ENCODE peak calls at places on chromosomes 11 and 22, in seven cellular contexts. One of them, this sample, is unnamed.
A peak's percentile ranks its signal among the peaks of the same experiment; 100 is the strongest.

GRCh38 chr22:40728731-40729189 is 49.5 kb downstream of the MCHR1 start:
- DNase-seq in PC-9: no peak
- DNase-seq in CD8-positive, alpha-beta memory T cell: peak; percentile 79
- DNase-seq in stomach: peak; percentile 62
- DNase-seq in keratinocyte: peak; percentile 89
- DNase-seq in neuronal stem cell: no peak
- DNase-seq in heart left ventricle: no peak
- DNase-seq in this sample: peak; percentile 60

GRCh38 chr11:65213322-65214211 is 31.8 kb downstream of the CAPN1 start:
- DNase-seq in PC-9: peak; percentile 87
- DNase-seq in CD8-positive, alpha-beta memory T cell: peak; percentile 58
- DNase-seq in stomach: peak; percentile 24
- DNase-seq in keratinocyte: no peak
- DNase-seq in neuronal stem cell: no peak
- DNase-seq in heart left ventricle: no peak
- DNase-seq in this sample: no peak

GRCh38 chr11:60389279-60389910 is 6.9 kb upstream of the MS4A14 start:
- DNase-seq in PC-9: no peak
- DNase-seq in CD8-positive, alpha-beta memory T cell: no peak
- DNase-seq in stomach: no peak
- DNase-seq in keratinocyte: no peak
- DNase-seq in neuronal stem cell: no peak
- DNase-seq in heart left ventricle: no peak
- DNase-seq in this sample: no peak

GRCh38 chr11:71266114-71266833 is 13.9 kb upstream of the SHANK2 start:
- DNase-seq in PC-9: peak; percentile 63
- DNase-seq in CD8-positive, alpha-beta memory T cell: no peak
- DNase-seq in stomach: peak; percentile 78
- DNase-seq in keratinocyte: no peak
- DNase-seq in neuronal stem cell: no peak
- DNase-seq in heart left ventricle: no peak
- DNase-seq in this sample: no peak

GRCh38 chr11:117823941-117824420 is 563 bp downstream of the FXYD2 start:
- DNase-seq in PC-9: no peak
- DNase-seq in CD8-positive, alpha-beta memory T cell: peak; percentile 48
- DNase-seq in stomach: no peak
- DNase-seq in keratinocyte: no peak
- DNase-seq in neuronal stem cell: no peak
- DNase-seq in heart left ventricle: peak; percentile 90
- DNase-seq in this sample: no peak

GRCh38 chr11:77346906-77347603 is 45.6 kb upstream of the GDPD4 start:
- DNase-seq in PC-9: no peak
- DNase-seq in CD8-positive, alpha-beta memory T cell: no peak
- DNase-seq in stomach: no peak
- DNase-seq in keratinocyte: no peak
- DNase-seq in neuronal stem cell: no peak
- DNase-seq in heart left ventricle: no peak
- DNase-seq in this sample: no peak

GRCh38 chr22:49505337-49506009 is 322.2 kb downstream of the BRD1 start:
- DNase-seq in PC-9: no peak
- DNase-seq in CD8-positive, alpha-beta memory T cell: no peak
- DNase-seq in stomach: no peak
- DNase-seq in keratinocyte: no peak
- DNase-seq in neuronal stem cell: no peak
- DNase-seq in heart left ventricle: no peak
- DNase-seq in this sample: no peak

GRCh38 chr11:44409071-44409470 is 99.1 kb upstream of the ALX4 start:
- DNase-seq in PC-9: no peak
- DNase-seq in CD8-positive, alpha-beta memory T cell: no peak
- DNase-seq in stomach: no peak
- DNase-seq in keratinocyte: no peak
- DNase-seq in neuronal stem cell: no peak
- DNase-seq in heart left ventricle: no peak
- DNase-seq in this sample: no peak

GRCh38 chr22:42077486-42078125 is 1.9 kb upstream of the SMDT1 start:
- DNase-seq in PC-9: no peak
- DNase-seq in CD8-positive, alpha-beta memory T cell: no peak
- DNase-seq in stomach: no peak
- DNase-seq in keratinocyte: no peak
- DNase-seq in neuronal stem cell: no peak
- DNase-seq in heart left ventricle: no peak
- DNase-seq in this sample: no peak

GRCh38 chr11:1038921-1039320 is 2.4 kb upstream of the MUC6 start:
- DNase-seq in PC-9: no peak
- DNase-seq in CD8-positive, alpha-beta memory T cell: no peak
- DNase-seq in stomach: no peak
- DNase-seq in keratinocyte: no peak
- DNase-seq in neuronal stem cell: no peak
- DNase-seq in heart left ventricle: no peak
- DNase-seq in this sample: no peak

GRCh38 chr11:34161812-34162506 is 56.5 kb downstream of the NAT10 start:
- DNase-seq in PC-9: peak; percentile 17
- DNase-seq in CD8-positive, alpha-beta memory T cell: peak; percentile 80
- DNase-seq in stomach: no peak
- DNase-seq in keratinocyte: no peak
- DNase-seq in neuronal stem cell: no peak
- DNase-seq in heart left ventricle: no peak
- DNase-seq in this sample: no peak

GRCh38 chr11:27084407-27084985 is 43.9 kb downstream of the BBOX1 start:
- DNase-seq in PC-9: no peak
- DNase-seq in CD8-positive, alpha-beta memory T cell: no peak
- DNase-seq in stomach: no peak
- DNase-seq in keratinocyte: peak; percentile 17
- DNase-seq in neuronal stem cell: no peak
- DNase-seq in heart left ventricle: no peak
- DNase-seq in this sample: no peak

GRCh38 chr22:33658775-33659174 is 261.5 kb downstream of the LARGE1 start:
- DNase-seq in PC-9: no peak
- DNase-seq in CD8-positive, alpha-beta memory T cell: no peak
- DNase-seq in stomach: no peak
- DNase-seq in keratinocyte: no peak
- DNase-seq in neuronal stem cell: no peak
- DNase-seq in heart left ventricle: peak; percentile 71
- DNase-seq in this sample: no peak

GRCh38 chr22:29144786-29145160 is 60.9 kb upstream of the EMID1 start:
- DNase-seq in PC-9: no peak
- DNase-seq in CD8-positive, alpha-beta memory T cell: no peak
- DNase-seq in stomach: peak; percentile 14
- DNase-seq in keratinocyte: no peak
- DNase-seq in neuronal stem cell: no peak
- DNase-seq in heart left ventricle: no peak
- DNase-seq in this sample: no peak

GRCh38 chr11:76135491-76135890 is 70.8 kb downstream of the WNT11 start:
- DNase-seq in PC-9: no peak
- DNase-seq in CD8-positive, alpha-beta memory T cell: no peak
- DNase-seq in stomach: no peak
- DNase-seq in keratinocyte: no peak
- DNase-seq in neuronal stem cell: no peak
- DNase-seq in heart left ventricle: no peak
- DNase-seq in this sample: no peak

GRCh38 chr11:64694821-64695365 is 28.1 kb downstream of the NRXN2 start:
- DNase-seq in PC-9: no peak
- DNase-seq in CD8-positive, alpha-beta memory T cell: no peak
- DNase-seq in stomach: no peak
- DNase-seq in keratinocyte: no peak
- DNase-seq in neuronal stem cell: no peak
- DNase-seq in heart left ventricle: no peak
- DNase-seq in this sample: no peak

GRCh38 chr11:121482231-121483129 is 29.7 kb upstream of the SORL1-AS1 start:
- DNase-seq in PC-9: no peak
- DNase-seq in CD8-positive, alpha-beta memory T cell: peak; percentile 80
- DNase-seq in stomach: no peak
- DNase-seq in keratinocyte: no peak
- DNase-seq in neuronal stem cell: no peak
- DNase-seq in heart left ventricle: no peak
- DNase-seq in this sample: no peak

GRCh38 chr11:34068098-34068497 is 16.6 kb downstream of the CAPRIN1 start:
- DNase-seq in PC-9: no peak
- DNase-seq in CD8-positive, alpha-beta memory T cell: no peak
- DNase-seq in stomach: no peak
- DNase-seq in keratinocyte: no peak
- DNase-seq in neuronal stem cell: no peak
- DNase-seq in heart left ventricle: no peak
- DNase-seq in this sample: no peak

GRCh38 chr11:64571410-64572091 is 19.5 kb upstream of the SLC22A12 start:
- DNase-seq in PC-9: peak; percentile 86
- DNase-seq in CD8-positive, alpha-beta memory T cell: no peak
- DNase-seq in stomach: no peak
- DNase-seq in keratinocyte: peak; percentile 77
- DNase-seq in neuronal stem cell: no peak
- DNase-seq in heart left ventricle: no peak
- DNase-seq in this sample: peak; percentile 67

GRCh38 chr11:35218956-35219355 is 80.0 kb downstream of the CD44 start:
- DNase-seq in PC-9: no peak
- DNase-seq in CD8-positive, alpha-beta memory T cell: no peak
- DNase-seq in stomach: no peak
- DNase-seq in keratinocyte: no peak
- DNase-seq in neuronal stem cell: no peak
- DNase-seq in heart left ventricle: no peak
- DNase-seq in this sample: no peak

GRCh38 chr11:66359662-66360087 is 11.9 kb downstream of the SLC29A2 start:
- DNase-seq in PC-9: no peak
- DNase-seq in CD8-positive, alpha-beta memory T cell: no peak
- DNase-seq in stomach: no peak
- DNase-seq in keratinocyte: no peak
- DNase-seq in neuronal stem cell: no peak
- DNase-seq in heart left ventricle: no peak
- DNase-seq in this sample: no peak

GRCh38 chr11:26947904-26948639 is 45.8 kb upstream of the FIBIN start:
- DNase-seq in PC-9: no peak
- DNase-seq in CD8-positive, alpha-beta memory T cell: no peak
- DNase-seq in stomach: no peak
- DNase-seq in keratinocyte: no peak
- DNase-seq in neuronal stem cell: no peak
- DNase-seq in heart left ventricle: no peak
- DNase-seq in this sample: no peak

GRCh38 chr22:30596199-30596598 is 4.5 kb upstream of the PES1 start:
- DNase-seq in PC-9: no peak
- DNase-seq in CD8-positive, alpha-beta memory T cell: no peak
- DNase-seq in stomach: no peak
- DNase-seq in keratinocyte: no peak
- DNase-seq in neuronal stem cell: no peak
- DNase-seq in heart left ventricle: no peak
- DNase-seq in this sample: no peak
- H3K27ac ChIP-seq in PC-9: no peak overlapping the region
- H3K27ac ChIP-seq in CD8-positive, alpha-beta memory T cell: no peak overlapping the region
- H3K27ac ChIP-seq in stomach: peak overlapping the region; percentile 66
- H3K27ac ChIP-seq in keratinocyte: no peak overlapping the region
- H3K27ac ChIP-seq in neuronal stem cell: no peak overlapping the region
- H3K27ac ChIP-seq in heart left ventricle: no peak overlapping the region
- H3K27ac ChIP-seq in this sample: no peak overlapping the region

DNA sequence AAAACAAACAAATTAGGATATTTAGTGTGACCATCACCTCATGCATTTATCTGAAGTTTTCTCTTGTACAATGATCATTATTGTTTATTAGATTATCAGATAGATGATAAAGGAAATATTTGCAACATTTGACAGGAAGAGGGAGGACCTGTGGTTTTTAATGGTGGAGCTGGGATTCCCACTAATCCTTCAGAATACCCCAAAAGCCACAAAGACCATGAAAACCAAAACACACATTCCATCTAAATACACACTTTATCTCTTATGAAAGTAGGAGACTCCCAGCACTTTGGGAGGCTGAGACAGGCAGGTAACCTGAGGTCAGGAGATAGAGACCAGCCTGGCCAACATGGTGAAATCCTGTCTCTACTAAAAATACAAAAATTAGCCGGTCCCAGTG is 7.6 kb upstream of the NDUFV1 start:
- DNase-seq in PC-9: no peak
- DNase-seq in CD8-positive, alpha-beta memory T cell: no peak
- DNase-seq in stomach: no peak
- DNase-seq in keratinocyte: no peak
- DNase-seq in neuronal stem cell: no peak
- DNase-seq in heart left ventricle: no peak
- DNase-seq in this sample: no peak
- H3K27ac ChIP-seq in PC-9: no peak overlapping the region
- H3K27ac ChIP-seq in CD8-positive, alpha-beta memory T cell: no peak overlapping the region
- H3K27ac ChIP-seq in stomach: no peak overlapping the region
- H3K27ac ChIP-seq in keratinocyte: no peak overlapping the region
- H3K27ac ChIP-seq in neuronal stem cell: no peak overlapping the region
- H3K27ac ChIP-seq in heart left ventricle: no peak overlapping the region
- H3K27ac ChIP-seq in this sample: no peak overlapping the region

DNA sequence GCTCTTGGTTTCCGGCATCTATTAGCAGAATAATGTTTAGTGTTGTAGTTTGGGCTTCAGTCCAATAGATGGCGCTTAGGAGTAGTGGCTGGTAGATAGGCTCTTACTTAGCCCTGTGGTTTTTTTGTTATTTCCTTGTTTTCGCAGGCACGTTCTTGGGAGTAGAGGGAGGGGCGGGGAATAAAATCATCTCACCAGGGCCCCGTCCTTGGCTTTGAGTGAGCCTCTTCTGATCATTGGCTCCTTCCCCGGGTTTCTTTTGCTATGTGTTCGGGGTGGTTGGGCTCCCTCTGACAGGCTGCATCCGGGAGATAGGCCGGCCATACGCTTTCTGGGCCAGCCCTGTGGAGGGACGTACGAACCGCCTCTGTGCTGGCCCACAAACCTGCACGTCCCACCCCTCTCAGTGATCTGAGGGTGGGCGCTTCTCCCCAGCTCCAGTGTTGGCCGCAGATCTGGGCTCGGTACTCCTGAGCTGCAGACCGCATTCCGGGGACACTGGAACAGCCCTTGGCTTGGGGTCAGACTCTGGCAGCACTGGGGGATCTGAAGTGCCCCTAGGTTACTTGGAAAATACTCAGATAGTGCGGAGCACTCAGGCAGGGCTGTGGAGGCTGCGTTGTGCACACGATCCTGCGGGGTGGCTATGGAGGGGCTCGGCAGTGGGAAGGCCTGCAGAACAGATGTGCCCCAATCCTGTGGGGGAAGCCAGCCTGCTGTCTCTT is 217.0 kb downstream of the DYNC2H1 start:
- DNase-seq in PC-9: peak; percentile 29
- DNase-seq in CD8-positive, alpha-beta memory T cell: peak; percentile 45
- DNase-seq in stomach: no peak
- DNase-seq in keratinocyte: peak; percentile 15
- DNase-seq in neuronal stem cell: peak; percentile 73
- DNase-seq in heart left ventricle: peak; percentile 15
- DNase-seq in this sample: peak; percentile 8
- H3K27ac ChIP-seq in PC-9: no peak overlapping the region
- H3K27ac ChIP-seq in CD8-positive, alpha-beta memory T cell: no peak overlapping the region
- H3K27ac ChIP-seq in stomach: no peak overlapping the region
- H3K27ac ChIP-seq in keratinocyte: no peak overlapping the region
- H3K27ac ChIP-seq in neuronal stem cell: no peak overlapping the region
- H3K27ac ChIP-seq in heart left ventricle: no peak overlapping the region
- H3K27ac ChIP-seq in this sample: no peak overlapping the region

DNA sequence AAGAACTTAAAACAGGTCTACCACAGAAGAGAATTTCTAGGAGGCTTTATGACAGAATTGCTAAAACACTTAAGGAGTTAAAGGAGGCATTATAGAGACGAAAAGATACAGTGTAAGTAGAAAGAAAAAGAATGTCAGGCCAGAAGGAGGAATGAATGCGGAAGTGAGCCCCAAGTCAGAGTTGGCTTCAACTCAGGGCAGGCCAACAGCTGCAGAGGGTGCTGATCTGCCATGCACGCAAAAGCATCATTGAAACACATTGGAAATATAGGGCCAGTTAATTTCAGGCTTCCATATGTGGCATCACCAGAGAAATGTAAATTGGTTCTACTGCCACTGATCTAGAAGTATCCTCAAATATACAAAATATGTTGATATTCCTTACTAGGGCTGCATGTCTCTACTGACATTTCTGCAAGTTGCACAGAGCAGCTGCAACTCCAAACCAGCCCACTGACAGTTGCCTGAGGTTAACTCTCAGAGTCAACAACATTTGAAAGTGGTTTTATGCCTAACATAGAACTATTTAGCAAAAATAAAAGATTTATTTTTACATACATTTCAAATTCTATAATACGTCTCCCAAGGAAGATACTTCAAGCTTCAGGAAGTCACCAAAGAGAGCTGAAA is 324.1 kb downstream of the C11orf87 start:
- DNase-seq in PC-9: no peak
- DNase-seq in CD8-positive, alpha-beta memory T cell: no peak
- DNase-seq in stomach: no peak
- DNase-seq in keratinocyte: no peak
- DNase-seq in neuronal stem cell: no peak
- DNase-seq in heart left ventricle: no peak
- DNase-seq in this sample: no peak
- H3K27ac ChIP-seq in PC-9: no peak overlapping the region
- H3K27ac ChIP-seq in CD8-positive, alpha-beta memory T cell: no peak overlapping the region
- H3K27ac ChIP-seq in stomach: no peak overlapping the region
- H3K27ac ChIP-seq in keratinocyte: no peak overlapping the region
- H3K27ac ChIP-seq in neuronal stem cell: no peak overlapping the region
- H3K27ac ChIP-seq in heart left ventricle: no peak overlapping the region
- H3K27ac ChIP-seq in this sample: no peak overlapping the region

This sample was measured in epithelial cell of prostate.